ENCODE peak calls at places on chromosome 19, in nine cellular contexts. K is heart right ventricle; Q is AG09319; O is activated CD8-positive, alpha-beta T cell treated with anti-CD3 and anti-CD28 coated beads for 36 hours; M is nephron progenitor cell; U is choroid plexus epithelial cell; Z is right lobe of liver; D is CD8-positive, alpha-beta T cell; L is GM23338. T is an unnamed sample.

GRCh38 chr19:14375055-14375581 is 6.1 kb upstream of the ADGRE5 start:
- DNase-seq in K (peak), Q (no peak), O (peak), M (no peak), U (no peak), Z (peak), D (peak), L (no peak), T (no peak)

GRCh38 chr19:10946964-10947657 is 13.7 kb upstream of the SMARCA4 start:
- DNase-seq in K (no peak), Q (no peak), O (no peak), M (no peak), U (peak), Z (no peak), D (no peak), L (no peak), T (no peak)

GRCh38 chr19:7527516-7528191 is 5.2 kb downstream of the MCOLN1 start:
- DNase-seq in K (no peak), Q (no peak), O (no peak), M (no peak), U (no peak), Z (no peak), D (no peak), L (no peak), T (no peak)

GRCh38 chr19:55251296-55252081 is 7.3 kb downstream of the PPP6R1 start:
- DNase-seq in K (no peak), Q (no peak), O (peak), M (no peak), U (peak), Z (no peak), D (no peak), L (no peak), T (no peak)

GRCh38 chr19:54317965-54318240 is 4.9 kb upstream of the LILRA5 start:
- DNase-seq in K (no peak), Q (no peak), O (no peak), M (no peak), U (no peak), Z (no peak), D (no peak), L (no peak), T (no peak)

GRCh38 chr19:39409207-39409885 is 2.7 kb downstream of the ZFP36 start:
- DNase-seq in K (peak), Q (no peak), O (peak), M (peak), U (peak), Z (peak), D (peak), L (peak), T (no peak)

GRCh38 chr19:29630661-29631060 is 24.6 kb downstream of the POP4 start:
- DNase-seq in K (no peak), Q (no peak), O (no peak), M (no peak), U (peak), Z (no peak), D (no peak), L (no peak), T (no peak)

GRCh38 chr19:17043744-17044143 is 17.1 kb upstream of the CPAMD8 start:
- DNase-seq in K (no peak), Q (no peak), O (no peak), M (no peak), U (no peak), Z (no peak), D (no peak), L (no peak), T (no peak)

GRCh38 chr19:2686347-2686746 is 16.1 kb downstream of the GNG7 start:
- DNase-seq in K (no peak), Q (no peak), O (no peak), M (no peak), U (no peak), Z (no peak), D (no peak), L (no peak), T (no peak)

GRCh38 chr19:41587101-41587837 is 11.3 kb downstream of the CEACAM21 start:
- DNase-seq in K (no peak), Q (no peak), O (no peak), M (no peak), U (no peak), Z (no peak), D (no peak), L (no peak), T (no peak)

GRCh38 chr19:15113245-15114152 is 6.3 kb downstream of the SYDE1 start:
- DNase-seq in K (no peak), Q (no peak), O (no peak), M (no peak), U (peak), Z (no peak), D (no peak), L (peak), T (no peak)

GRCh38 chr19:42140125-42140754 is 8.0 kb upstream of the POU2F2 start:
- DNase-seq in K (peak), Q (no peak), O (peak), M (peak), U (peak), Z (no peak), D (no peak), L (peak), T (no peak)

GRCh38 chr19:16571689-16572331 is 405 bp downstream of the SLC35E1 start:
- DNase-seq in K (no peak), Q (no peak), O (peak), M (no peak), U (peak), Z (peak), D (no peak), L (peak), T (no peak)

GRCh38 chr19:29564574-29565005 is 38.8 kb downstream of the VSTM2B start:
- DNase-seq in K (no peak), Q (no peak), O (peak), M (no peak), U (no peak), Z (no peak), D (no peak), L (no peak), T (no peak)

GRCh38 chr19:18431351-18432197 is 6.4 kb downstream of the ISYNA1 start:
- DNase-seq in K (no peak), Q (no peak), O (no peak), M (no peak), U (no peak), Z (no peak), D (no peak), L (peak), T (no peak)

GRCh38 chr19:44071824-44072542 is at the start of gene ZNF284:
- DNase-seq in K (peak), Q (peak), O (peak), M (peak), U (peak), Z (peak), D (peak), L (peak), T (peak)

GRCh38 chr19:46599716-46600392 is 1.3 kb upstream of the CALM3 start:
- DNase-seq in K (no peak), Q (no peak), O (no peak), M (no peak), U (no peak), Z (no peak), D (no peak), L (peak), T (no peak)

GRCh38 chr19:27972291-27973040 is 1240.5 kb downstream of the UQCRFS1 start:
- DNase-seq in K (no peak), Q (no peak), O (no peak), M (no peak), U (peak), Z (no peak), D (no peak), L (no peak), T (no peak)

GRCh38 chr19:54014920-54015560 is 23.6 kb downstream of the CACNG6 start:
- DNase-seq in K (no peak), Q (no peak), O (no peak), M (peak), U (no peak), Z (no peak), D (no peak), L (no peak), T (no peak)

GRCh38 chr19:51417107-51417806 is at the start of gene SIGLEC10:
- DNase-seq in K (peak), Q (no peak), O (peak), M (no peak), U (peak), Z (peak), D (no peak), L (peak), T (no peak)

GRCh38 chr19:44856438-44857083 is 10.5 kb downstream of the NECTIN2 start:
- DNase-seq in K (peak), Q (no peak), O (no peak), M (no peak), U (peak), Z (peak), D (no peak), L (no peak), T (no peak)

GRCh38 chr19:53517114-53517741 is 20.7 kb upstream of the ZNF331 start:
- DNase-seq in K (no peak), Q (no peak), O (no peak), M (no peak), U (no peak), Z (no peak), D (no peak), L (no peak), T (no peak)

GRCh38 chr19:29668746-29669609 is 3.7 kb downstream of the PLEKHF1 start:
- DNase-seq in K (no peak), Q (no peak), O (peak), M (no peak), U (no peak), Z (peak), D (no peak), L (no peak), T (no peak)

GRCh38 chr19:29397748-29398147 is 128.0 kb upstream of the VSTM2B start:
- DNase-seq in K (no peak), Q (no peak), O (no peak), M (no peak), U (no peak), Z (no peak), D (no peak), L (no peak), T (no peak)

GRCh38 chr19:36719687-36720556 is 32.5 kb downstream of the ZNF567 start:
- DNase-seq in K (no peak), Q (no peak), O (no peak), M (no peak), U (peak), Z (no peak), D (no peak), L (peak), T (no peak)

GRCh38 chr19:11375143-11375948 is 880 bp downstream of the SWSAP1 start:
- DNase-seq in K (peak), Q (no peak), O (peak), M (peak), U (no peak), Z (peak), D (peak), L (peak), T (no peak)

GRCh38 chr19:5128251-5128931 is 159.5 kb downstream of the KDM4B start:
- DNase-seq in K (peak), Q (peak), O (no peak), M (peak), U (peak), Z (peak), D (no peak), L (peak), T (no peak)

GRCh38 chr19:32471095-32471494 is 65.5 kb downstream of the DPY19L3 start:
- DNase-seq in K (peak), Q (no peak), O (no peak), M (no peak), U (peak), Z (no peak), D (no peak), L (no peak), T (no peak)

GRCh38 chr19:58349590-58349989 is 3.7 kb downstream of the A1BG start:
- DNase-seq in K (no peak), Q (no peak), O (no peak), M (no peak), U (no peak), Z (no peak), D (no peak), L (no peak), T (no peak)

GRCh38 chr19:18249834-18250233 is 23.6 kb upstream of the PDE4C start:
- DNase-seq in K (no peak), Q (no peak), O (no peak), M (no peak), U (no peak), Z (no peak), D (no peak), L (no peak), T (no peak)

GRCh38 chr19:6725513-6726231 is 5.2 kb upstream of the C3 start:
- DNase-seq in K (no peak), Q (no peak), O (no peak), M (no peak), U (no peak), Z (peak), D (no peak), L (no peak), T (no peak)

GRCh38 chr19:45215391-45216191 is 29.6 kb downstream of the EXOC3L2 start:
- DNase-seq in K (peak), Q (no peak), O (no peak), M (peak), U (no peak), Z (no peak), D (no peak), L (peak), T (no peak)

GRCh38 chr19:29603308-29603707 is 2.8 kb upstream of the POP4 start:
- DNase-seq in K (no peak), Q (no peak), O (no peak), M (no peak), U (no peak), Z (no peak), D (no peak), L (peak), T (no peak)

GRCh38 chr19:4139614-4140236 is 13.7 kb upstream of the CREB3L3 start:
- DNase-seq in K (peak), Q (no peak), O (peak), M (peak), U (peak), Z (peak), D (peak), L (peak), T (peak)

GRCh38 chr19:17332677-17333581 is 1.7 kb downstream of the ANO8 start:
- DNase-seq in K (no peak), Q (no peak), O (peak), M (peak), U (peak), Z (no peak), D (no peak), L (peak), T (no peak)

GRCh38 chr19:57830071-57830602 is at the start of gene ZNF587B:
- DNase-seq in K (peak), Q (no peak), O (peak), M (peak), U (peak), Z (peak), D (peak), L (peak), T (peak)

GRCh38 chr19:30236587-30236986 is 135.6 kb upstream of the ZNF536 start:
- DNase-seq in K (no peak), Q (no peak), O (no peak), M (no peak), U (no peak), Z (no peak), D (no peak), L (no peak), T (no peak)

GRCh38 chr19:6482343-6482686 is 728 bp upstream of the DENND1C start:
- DNase-seq in K (no peak), Q (no peak), O (peak), M (no peak), U (no peak), Z (no peak), D (no peak), L (no peak), T (no peak)

GRCh38 chr19:37905936-37906867 is at the start of gene WDR87:
- DNase-seq in K (no peak), Q (no peak), O (peak), M (peak), U (peak), Z (peak), D (peak), L (peak), T (peak)

GRCh38 chr19:37907735-37908066 is 693 bp downstream of the SIPA1L3 start:
- DNase-seq in K (no peak), Q (no peak), O (no peak), M (no peak), U (no peak), Z (no peak), D (no peak), L (no peak), T (no peak)

GRCh38 chr19:37903096-37903495 is 3.3 kb downstream of the WDR87 start:
- DNase-seq in K (no peak), Q (no peak), O (no peak), M (no peak), U (no peak), Z (no peak), D (no peak), L (no peak), T (no peak)

GRCh38 chr19:37909661-37910199 is 2.7 kb downstream of the SIPA1L3 start:
- DNase-seq in K (no peak), Q (no peak), O (no peak), M (no peak), U (no peak), Z (no peak), D (no peak), L (no peak), T (no peak)

DNA sequence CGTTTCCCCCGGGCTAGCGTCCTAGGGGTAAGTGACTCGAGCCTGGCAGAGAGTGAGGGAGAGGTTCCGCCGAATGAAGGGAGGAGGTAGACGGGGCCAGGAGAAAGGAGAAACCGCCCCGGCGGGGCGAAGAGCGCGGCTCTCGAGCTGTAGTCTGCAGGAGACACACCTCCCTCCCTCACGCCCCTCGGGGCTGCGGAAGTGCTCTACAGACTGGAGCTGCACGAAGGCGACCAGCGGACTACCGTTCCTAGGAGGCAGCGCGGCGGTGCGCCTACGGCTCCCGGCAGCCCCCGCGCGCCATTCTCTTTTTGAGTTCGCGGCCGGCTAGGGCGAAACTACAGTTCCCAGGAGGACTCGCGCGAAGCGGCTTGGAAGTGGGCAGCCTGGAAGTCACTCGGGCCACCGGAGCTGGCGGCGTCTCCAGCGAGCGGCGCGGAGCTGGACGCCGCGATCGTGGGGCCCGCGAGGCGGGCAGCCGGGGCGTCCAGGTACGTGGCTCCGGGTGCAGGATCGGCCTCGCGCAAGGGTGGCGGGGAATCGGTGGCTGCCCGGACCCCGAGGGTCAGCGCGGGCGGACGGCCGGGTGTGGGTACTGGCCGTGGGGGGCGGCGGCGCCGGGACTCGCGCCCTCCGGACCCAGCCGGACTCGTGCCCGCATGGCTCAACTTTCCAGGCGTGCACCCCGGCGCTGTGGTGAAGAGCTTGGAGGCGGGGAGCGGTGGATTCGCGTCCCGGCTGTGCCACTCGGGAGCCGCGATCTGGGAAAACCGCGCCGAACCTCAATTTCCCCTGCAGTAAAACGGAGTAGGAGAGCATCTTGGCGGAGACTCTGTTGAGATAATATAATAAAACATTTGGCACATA is at the start of gene SIPA1L3:
- DNase-seq in K (peak), Q (peak), O (peak), M (peak), U (peak), Z (peak), D (peak), L (peak), T (peak)
- TF ChIP-seq CTCF in K (peak), Q (no peak), O (no peak), M (no peak), U (no peak), Z (no peak), D (no peak), L (no peak), T (no peak)

GRCh38 chr19:33998739-33999345 is 173.5 kb upstream of the LSM14A start:
- DNase-seq in K (no peak), Q (no peak), O (no peak), M (no peak), U (peak), Z (no peak), D (no peak), L (no peak), T (no peak)

GRCh38 chr19:33998302-33998701 is 174.0 kb upstream of the LSM14A start:
- DNase-seq in K (no peak), Q (no peak), O (no peak), M (no peak), U (no peak), Z (no peak), D (no peak), L (peak), T (no peak)

GRCh38 chr19:33997690-33998089 is 174.6 kb upstream of the LSM14A start:
- DNase-seq in K (no peak), Q (no peak), O (no peak), M (no peak), U (peak), Z (no peak), D (no peak), L (no peak), T (no peak)
- TF ChIP-seq CTCF in K (peak), Q (no peak), O (no peak), M (no peak), U (peak), Z (peak), D (no peak), L (no peak), T (peak)

DNA sequence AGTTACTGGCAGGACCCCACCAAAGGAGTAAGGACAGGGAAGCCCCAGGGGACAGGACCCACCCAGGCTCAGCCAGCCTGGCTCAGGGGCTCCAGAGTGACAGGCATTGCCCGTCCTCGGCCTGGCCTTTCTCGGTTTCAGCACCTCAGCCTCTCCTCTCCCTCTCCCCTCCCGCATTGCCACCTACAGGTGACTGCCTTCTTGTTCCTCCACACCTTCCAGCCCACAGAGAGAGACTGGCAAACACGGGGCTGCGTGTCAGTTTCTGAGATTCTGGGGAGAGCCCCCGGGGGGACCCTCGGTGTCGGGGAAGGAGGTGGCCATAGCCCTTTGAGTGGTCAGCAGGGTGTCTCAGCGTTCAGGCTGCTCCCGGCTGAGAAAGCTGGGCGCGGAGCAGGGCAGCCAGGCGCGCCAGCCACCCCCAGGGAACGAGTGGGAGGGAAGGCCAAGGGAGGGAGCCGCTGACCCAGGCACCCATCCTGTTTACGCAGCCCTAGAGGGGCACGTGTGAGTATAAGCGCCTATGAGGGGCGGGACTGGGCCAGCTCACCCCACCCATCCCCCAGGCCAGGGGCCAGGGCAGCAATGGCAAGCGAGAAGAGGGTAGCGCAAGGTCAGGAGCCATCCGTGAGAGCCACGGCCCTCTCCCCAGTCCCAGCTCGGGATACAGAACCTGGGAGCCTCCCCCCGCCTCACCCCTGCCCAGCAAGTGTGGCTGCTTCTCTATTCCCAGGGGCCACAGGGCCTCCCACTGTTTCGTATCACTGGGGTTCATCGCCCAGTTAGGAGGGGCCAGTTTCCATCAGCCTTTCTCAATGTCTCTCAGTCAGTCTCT is 743 bp upstream of the DMKN start:
- DNase-seq in K (no peak), Q (no peak), O (no peak), M (peak), U (peak), Z (no peak), D (no peak), L (peak), T (no peak)
- TF ChIP-seq CTCF in K (no peak), Q (no peak), O (no peak), M (no peak), U (peak), Z (no peak), D (no peak), L (peak), T (no peak)

DNA sequence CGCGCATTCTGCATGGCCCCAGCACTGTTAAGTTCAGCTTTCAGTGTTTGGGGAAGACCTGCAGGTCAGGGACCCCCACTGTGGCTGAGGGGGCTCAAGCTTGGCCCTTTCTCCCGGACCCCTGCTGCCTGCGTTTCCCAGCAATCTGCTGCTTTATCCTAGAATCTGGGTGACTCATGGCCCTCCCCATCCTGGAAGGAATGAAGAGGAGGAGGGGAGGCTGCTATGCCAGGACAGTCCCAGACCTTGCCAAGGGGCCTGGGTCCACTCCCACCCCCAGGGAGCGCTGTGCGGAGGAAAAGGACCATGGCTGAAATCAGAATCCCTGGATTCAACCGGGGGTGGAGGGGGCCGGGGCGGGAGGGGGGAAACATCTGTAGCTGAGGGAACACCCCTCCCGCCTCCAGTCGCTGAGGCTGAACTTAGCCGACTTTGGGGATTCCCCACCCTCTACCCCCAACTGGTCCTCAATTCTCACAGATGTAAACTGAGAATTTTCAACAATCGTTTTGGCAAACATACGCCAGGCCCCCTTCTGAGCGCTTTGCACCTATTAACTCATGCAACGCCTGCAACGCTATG is 20.6 kb downstream of the ZNF114 start:
- DNase-seq in K (no peak), Q (no peak), O (no peak), M (peak), U (peak), Z (peak), D (no peak), L (peak), T (no peak)
- TF ChIP-seq CTCF in K (no peak), Q (peak), O (no peak), M (no peak), U (peak), Z (no peak), D (no peak), L (no peak), T (no peak)

T was measured in D721Med.